ENCODE peak calls at places on chromosomes 1 and 21, in four cellular contexts. V is heart left ventricle, K is left ventricle myocardium inferior, J is OCI-LY7. Z is an unnamed sample.

GRCh38 chr1:81165963-81166362 is 634.8 kb upstream of the ADGRL2 start:
- DNase-seq in K (no peak), J (no peak), V (no peak), Z (no peak)

GRCh38 chr1:205369621-205370230 is 13.0 kb upstream of the KLHDC8A start:
- DNase-seq in J (no peak), V (no peak), K (no peak), Z (no peak)

GRCh38 chr1:151371340-151371739 is 1.2 kb downstream of the SELENBP1 start:
- DNase-seq in J (no peak), V (peak; percentile 39), K (peak; percentile 66), Z (no peak)

GRCh38 chr21:24032709-24033232 is 1574.5 kb downstream of the MRPL39 start:
- DNase-seq in V (no peak), J (no peak), K (no peak), Z (no peak)

GRCh38 chr1:156342556-156342955 is 4.2 kb downstream of the TSACC start:
- DNase-seq in J (no peak), K (no peak), V (no peak), Z (no peak)

GRCh38 chr1:109628540-109629321 is 9.1 kb downstream of the AMPD2 start:
- DNase-seq in K (no peak), J (no peak), V (no peak), Z (no peak)

GRCh38 chr21:35478096-35479080 is 429.3 kb upstream of the RUNX1 start:
- DNase-seq in J (no peak), V (no peak), K (no peak), Z (no peak)

GRCh38 chr1:178093958-178094751 is at the start of gene RASAL2:
- DNase-seq in V (peak; percentile 74), K (peak; percentile 73), J (no peak), Z (peak; percentile 58)

GRCh38 chr1:198416276-198416675 is 124.2 kb downstream of the ATP6V1G3 start:
- DNase-seq in V (no peak), J (no peak), K (no peak), Z (no peak)

GRCh38 chr1:221336141-221336540 is 405.7 kb downstream of the DUSP10 start:
- DNase-seq in K (no peak), J (no peak), V (no peak), Z (no peak)

GRCh38 chr1:247096544-247096943 is 7.6 kb downstream of the ZNF669 start:
- DNase-seq in J (no peak), K (no peak), V (no peak), Z (no peak)

GRCh38 chr1:8411803-8412182 is 93.9 kb downstream of the SLC45A1 start:
- DNase-seq in K (no peak), J (no peak), V (no peak), Z (no peak)

GRCh38 chr1:46288485-46289133 is 14.8 kb downstream of the LRRC41 start:
- DNase-seq in J (no peak), V (no peak), K (no peak), Z (no peak)

GRCh38 chr1:230272557-230272956 is 153.6 kb downstream of the PGBD5 start:
- DNase-seq in J (no peak), K (no peak), V (no peak), Z (no peak)

GRCh38 chr21:38769253-38769780 is 36.4 kb upstream of the ETS2 start:
- DNase-seq in J (no peak), V (no peak), K (no peak), Z (no peak)

GRCh38 chr1:59125711-59126320 is 171.1 kb upstream of the FGGY start:
- DNase-seq in K (no peak), V (no peak), J (no peak), Z (no peak)

GRCh38 chr1:64084451-64084850 is 119.0 kb upstream of the UBE2U start:
- DNase-seq in K (no peak), J (no peak), V (no peak), Z (no peak)

GRCh38 chr1:114315601-114316000 is 161.9 kb upstream of the SYT6 start:
- DNase-seq in K (no peak), J (no peak), V (no peak), Z (no peak)

GRCh38 chr1:228277491-228278431 is 69.9 kb downstream of the OBSCN start:
- DNase-seq in J (no peak), K (no peak), V (no peak), Z (peak; percentile 5)

GRCh38 chr1:84693009-84693408 is 2.7 kb upstream of the SSX2IP start:
- DNase-seq in K (no peak), V (no peak), J (peak; percentile 26), Z (no peak)

GRCh38 chr1:20735581-20736111 is 3.1 kb upstream of the SH2D5 start:
- DNase-seq in V (no peak), K (no peak), J (no peak), Z (no peak)

GRCh38 chr1:221174598-221174997 is 295.4 kb downstream of the HLX start:
- DNase-seq in V (peak; percentile 76), J (no peak), K (peak; percentile 73), Z (peak; percentile 65)

GRCh38 chr1:199009447-199009846 is 370.6 kb downstream of the PTPRC start:
- DNase-seq in V (no peak), J (peak; percentile 58), K (no peak), Z (no peak)

GRCh38 chr1:234214129-234214910 is 158.9 kb upstream of the COA6 start:
- DNase-seq in V (peak; percentile 13), J (no peak), K (no peak), Z (no peak)

GRCh38 chr1:168465942-168466702 is 77.7 kb downstream of the XCL2 start:
- DNase-seq in K (peak; percentile 23), V (peak; percentile 22), J (no peak), Z (peak; percentile 84)

GRCh38 chr1:209565759-209566678 is 17.5 kb upstream of the CAMK1G start:
- DNase-seq in K (peak; percentile 57), V (peak; percentile 67), J (peak; percentile 70), Z (peak; percentile 88)

GRCh38 chr1:211697356-211697755 is 21.9 kb upstream of the NEK2 start:
- DNase-seq in K (no peak), V (no peak), J (peak; percentile 97), Z (peak; percentile 24)

GRCh38 chr21:39232926-39233325 is 49.7 kb upstream of the PSMG1 start:
- DNase-seq in K (no peak), V (no peak), J (no peak), Z (no peak)

GRCh38 chr1:113874017-113874879 is 2.7 kb upstream of the PTPN22 start:
- DNase-seq in J (peak; percentile 68), K (no peak), V (no peak), Z (no peak)

GRCh38 chr1:119097380-119097779 is 43.1 kb downstream of the WARS2 start:
- DNase-seq in J (no peak), K (no peak), V (no peak), Z (no peak)

GRCh38 chr21:37873655-37874054 is 42.6 kb downstream of the KCNJ6 start:
- DNase-seq in K (no peak), V (no peak), J (no peak), Z (no peak)

GRCh38 chr1:14242145-14242544 is 356.3 kb upstream of the KAZN start:
- DNase-seq in K (no peak), J (no peak), V (no peak), Z (no peak)

GRCh38 chr1:38746966-38747600 is 112.5 kb downstream of the RRAGC start:
- DNase-seq in K (no peak), V (no peak), J (no peak), Z (no peak)

GRCh38 chr1:51523931-51524330 is 4.9 kb upstream of the EPS15 start:
- DNase-seq in K (no peak), J (no peak), V (no peak), Z (no peak)

GRCh38 chr21:32908529-32908928 is 117.2 kb upstream of the OLIG2 start:
- DNase-seq in J (no peak), K (no peak), V (no peak), Z (no peak)

GRCh38 chr1:31570228-31570627 is 6.1 kb upstream of the TINAGL1 start:
- DNase-seq in V (no peak), J (no peak), K (no peak), Z (no peak)

GRCh38 chr1:31573261-31573660 is 3.1 kb upstream of the TINAGL1 start:
- DNase-seq in J (no peak), V (no peak), K (no peak), Z (no peak)

GRCh38 chr1:31572323-31573104 is 3.8 kb upstream of the TINAGL1 start:
- DNase-seq in J (no peak), K (no peak), V (no peak), Z (no peak)

GRCh38 chr1:31570906-31571305 is 5.4 kb upstream of the TINAGL1 start:
- DNase-seq in V (no peak), K (no peak), J (no peak), Z (no peak)

GRCh38 chr1:31571340-31572295 is 4.7 kb upstream of the TINAGL1 start:
- DNase-seq in K (no peak), J (peak; percentile 27), V (no peak), Z (no peak)
- H3K4me1 ChIP-seq in K (peaks cover 65% of the 10 kb centered on the region), J (peaks cover 7% of the 10 kb centered on the region), V (peaks cover 50% of the 10 kb centered on the region), Z (no peaks in the 10 kb centered on the region)

GRCh38 chr1:40382110-40382464 is 8.6 kb downstream of the SMAP2 start:
- DNase-seq in J (no peak), V (no peak), K (no peak), Z (no peak)
- H3K4me1 ChIP-seq in J (peaks cover 99% of the 10 kb centered on the region), V (peaks cover 50% of the 10 kb centered on the region), K (peaks cover 57% of the 10 kb centered on the region), Z (peaks cover 6% of the 10 kb centered on the region)

DNA sequence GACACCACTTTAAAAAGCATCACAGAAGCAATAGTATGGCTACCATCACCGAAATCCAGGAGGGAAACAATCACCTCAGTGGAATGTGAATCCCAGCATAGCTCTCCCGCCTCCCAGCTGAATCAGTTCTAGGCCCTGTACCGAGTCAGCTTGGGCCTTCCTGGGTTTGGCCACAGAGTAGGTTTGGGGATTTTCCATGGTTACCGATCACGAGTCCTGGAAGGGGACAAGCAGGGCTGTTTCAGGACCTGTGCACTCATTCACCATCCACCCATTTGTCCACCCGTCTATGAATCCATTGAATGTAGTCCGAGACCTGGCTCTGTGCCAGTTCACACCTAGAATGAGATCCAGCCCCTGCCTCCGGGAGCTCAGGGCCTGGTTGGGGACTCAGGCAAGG is 94.2 kb downstream of the ARHGEF10L start:
- DNase-seq in V (no peak), J (no peak), K (no peak), Z (no peak)
- H3K4me1 ChIP-seq in V (peaks cover 22% of the 10 kb centered on the region), J (peaks cover 16% of the 10 kb centered on the region), K (peaks cover 23% of the 10 kb centered on the region), Z (no peaks in the 10 kb centered on the region)

GRCh38 chr1:162206749-162207635 is 137.5 kb downstream of the NOS1AP start:
- DNase-seq in V (peak; percentile 29), K (no peak), J (no peak), Z (peak; percentile 25)
- H3K4me1 ChIP-seq in V (peaks cover 33% of the 10 kb centered on the region), K (peaks cover 30% of the 10 kb centered on the region), J (no peaks in the 10 kb centered on the region), Z (peaks cover 8% of the 10 kb centered on the region)

GRCh38 chr1:31923905-31924304 is 14.3 kb downstream of the PTP4A2 start:
- DNase-seq in K (no peak), J (no peak), V (no peak), Z (no peak)
- H3K4me1 ChIP-seq in K (peaks cover 81% of the 10 kb centered on the region), J (peaks cover 76% of the 10 kb centered on the region), V (peaks cover 78% of the 10 kb centered on the region), Z (no peaks in the 10 kb centered on the region)